ENCODE peak calls at places on chromosomes 7 and 10, in five cellular contexts. T is NCI-H82; G is A172; U is amniotic stem cell; K is activated CD4-positive, alpha-beta T cell treated with anti-CD3 and anti-CD28 coated beads, Interleukin-2, amount 50 U/mL, for 48 hours. A is an unnamed sample.

GRCh38 chr7:43612128-43612527 is 29.2 kb downstream of the STK17A start:
- DNase-seq in T (no peak), G (no peak), U (no peak), K (no peak), A (peak)

GRCh38 chr7:132402751-132403245 is 173.5 kb downstream of the PLXNA4 start:
- DNase-seq in T (no peak), G (no peak), U (no peak), K (no peak), A (no peak)

GRCh38 chr7:69109131-69109740 is 489.0 kb upstream of the AUTS2 start:
- DNase-seq in T (peak), G (no peak), U (no peak), K (no peak), A (no peak)

GRCh38 chr10:70267161-70267933 is 16.5 kb downstream of the NPFFR1 start:
- DNase-seq in T (no peak), G (peak), U (peak), K (peak), A (no peak)

GRCh38 chr10:112057072-112057471 is 126.5 kb downstream of the GPAM start:
- DNase-seq in T (no peak), G (no peak), U (no peak), K (no peak), A (no peak)

GRCh38 chr7:152076324-152076821 is 50.9 kb downstream of the GALNT11 start:
- DNase-seq in T (peak), G (no peak), U (no peak), K (peak), A (peak)

GRCh38 chr7:138755831-138756590 is 41.8 kb upstream of the TMEM213 start:
- DNase-seq in T (no peak), G (no peak), U (no peak), K (no peak), A (no peak)

GRCh38 chr7:27873981-27874957 is 134.3 kb downstream of the TAX1BP1 start:
- DNase-seq in T (no peak), G (peak), U (no peak), K (no peak), A (peak)

GRCh38 chr7:7438851-7439250 is 96.8 kb downstream of the COL28A1 start:
- DNase-seq in T (no peak), G (peak), U (peak), K (no peak), A (peak)

GRCh38 chr7:148665211-148665610 is 33.5 kb upstream of the CUL1 start:
- DNase-seq in T (no peak), G (no peak), U (no peak), K (no peak), A (no peak)

GRCh38 chr7:19112290-19113000 is 5.0 kb downstream of the TWIST1 start:
- DNase-seq in T (no peak), G (no peak), U (no peak), K (no peak), A (peak)

GRCh38 chr10:80141696-80142460 is 9.3 kb downstream of the PLAC9 start:
- DNase-seq in T (no peak), G (no peak), U (no peak), K (no peak), A (no peak)

GRCh38 chr10:93947524-93947923 is 46.2 kb upstream of the PLCE1 start:
- DNase-seq in T (no peak), G (no peak), U (no peak), K (no peak), A (no peak)

GRCh38 chr7:22561895-22562593 is 62.1 kb upstream of the STEAP1B start:
- DNase-seq in T (no peak), G (peak), U (no peak), K (peak), A (peak)

GRCh38 chr7:134562136-134562535 is 13.2 kb downstream of the AKR1B15 start:
- DNase-seq in T (no peak), G (peak), U (no peak), K (no peak), A (no peak)

GRCh38 chr7:112341464-112341863 is 108.8 kb upstream of the IFRD1 start:
- DNase-seq in T (no peak), G (no peak), U (no peak), K (no peak), A (no peak)

GRCh38 chr7:11650030-11650429 is 182.0 kb downstream of the THSD7A start:
- DNase-seq in T (no peak), G (no peak), U (no peak), K (no peak), A (no peak)